ENCODE peak calls at places on chromosome 19, in six cellular contexts. One of them, this sample, is unnamed.

GRCh38 chr19:30512748-30513389 is 140.7 kb downstream of the ZNF536 start:
- DNase-seq in mesothelial cell of epicardium: no peak
- DNase-seq in LNCaP clone FGC: no peak
- DNase-seq in mucosa of descending colon: no peak
- DNase-seq in AG09319: no peak
- DNase-seq in HCT116: no peak
- DNase-seq in this sample: no peak

GRCh38 chr19:32976223-32976805 is 4.3 kb downstream of the FAAP24 start:
- DNase-seq in mucosa of descending colon: peak; percentile 93
- DNase-seq in HCT116: peak; percentile 47
- DNase-seq in LNCaP clone FGC: peak; percentile 49
- DNase-seq in AG09319: peak; percentile 25
- DNase-seq in mesothelial cell of epicardium: peak; percentile 73
- DNase-seq in this sample: peak; percentile 48

GRCh38 chr19:46579286-46579944 is 21.7 kb upstream of the CALM3 start:
- DNase-seq in mucosa of descending colon: no peak
- DNase-seq in HCT116: no peak
- DNase-seq in LNCaP clone FGC: no peak
- DNase-seq in AG09319: no peak
- DNase-seq in mesothelial cell of epicardium: no peak
- DNase-seq in this sample: no peak

GRCh38 chr19:41699968-41700323 is 8.5 kb upstream of the CEACAM5 start:
- DNase-seq in mesothelial cell of epicardium: no peak
- DNase-seq in HCT116: no peak
- DNase-seq in LNCaP clone FGC: no peak
- DNase-seq in AG09319: no peak
- DNase-seq in mucosa of descending colon: no peak
- DNase-seq in this sample: no peak

GRCh38 chr19:51589511-51589910 is 18.4 kb downstream of the ZNF175 start:
- DNase-seq in LNCaP clone FGC: no peak
- DNase-seq in AG09319: no peak
- DNase-seq in mesothelial cell of epicardium: no peak
- DNase-seq in mucosa of descending colon: no peak
- DNase-seq in HCT116: no peak
- DNase-seq in this sample: no peak

GRCh38 chr19:41265376-41266153 is 1.4 kb downstream of the HNRNPUL1 start:
- DNase-seq in LNCaP clone FGC: no peak
- DNase-seq in mucosa of descending colon: peak; percentile 23
- DNase-seq in mesothelial cell of epicardium: peak; percentile 42
- DNase-seq in HCT116: no peak
- DNase-seq in AG09319: no peak
- DNase-seq in this sample: no peak

GRCh38 chr19:40221858-40222619 is 3.9 kb upstream of the TTC9B start:
- DNase-seq in mucosa of descending colon: peak; percentile 79
- DNase-seq in LNCaP clone FGC: peak; percentile 82
- DNase-seq in HCT116: peak; percentile 95
- DNase-seq in AG09319: peak; percentile 73
- DNase-seq in mesothelial cell of epicardium: peak; percentile 71
- DNase-seq in this sample: peak; percentile 100

GRCh38 chr19:11321206-11322126 is 18.0 kb downstream of the RAB3D start:
- DNase-seq in LNCaP clone FGC: no peak
- DNase-seq in HCT116: no peak
- DNase-seq in mucosa of descending colon: no peak
- DNase-seq in mesothelial cell of epicardium: no peak
- DNase-seq in AG09319: no peak
- DNase-seq in this sample: no peak

GRCh38 chr19:46607441-46607841 is 6.3 kb downstream of the CALM3 start:
- DNase-seq in HCT116: no peak
- DNase-seq in AG09319: no peak
- DNase-seq in LNCaP clone FGC: no peak
- DNase-seq in mesothelial cell of epicardium: peak; percentile 16
- DNase-seq in mucosa of descending colon: no peak
- DNase-seq in this sample: no peak

GRCh38 chr19:58020985-58021384 is 12.8 kb upstream of the ZSCAN1 start:
- DNase-seq in mesothelial cell of epicardium: no peak
- DNase-seq in mucosa of descending colon: no peak
- DNase-seq in AG09319: no peak
- DNase-seq in HCT116: no peak
- DNase-seq in LNCaP clone FGC: no peak
- DNase-seq in this sample: no peak

GRCh38 chr19:50384685-50385535 is 763 bp downstream of the POLD1 start:
- DNase-seq in mucosa of descending colon: no peak
- DNase-seq in mesothelial cell of epicardium: no peak
- DNase-seq in LNCaP clone FGC: no peak
- DNase-seq in HCT116: no peak
- DNase-seq in AG09319: no peak
- DNase-seq in this sample: no peak

GRCh38 chr19:6811906-6812305 is 39.4 kb downstream of the VAV1 start:
- DNase-seq in HCT116: peak; percentile 79
- DNase-seq in mesothelial cell of epicardium: no peak
- DNase-seq in mucosa of descending colon: peak; percentile 22
- DNase-seq in LNCaP clone FGC: peak; percentile 36
- DNase-seq in AG09319: peak; percentile 16
- DNase-seq in this sample: no peak

GRCh38 chr19:3508771-3509535 is 2.8 kb downstream of the FZR1 start:
- DNase-seq in mesothelial cell of epicardium: no peak
- DNase-seq in AG09319: no peak
- DNase-seq in mucosa of descending colon: no peak
- DNase-seq in LNCaP clone FGC: no peak
- DNase-seq in HCT116: no peak
- DNase-seq in this sample: no peak

GRCh38 chr19:42655748-42656147 is 61.0 kb upstream of the CEACAM8 start:
- DNase-seq in mucosa of descending colon: no peak
- DNase-seq in AG09319: no peak
- DNase-seq in HCT116: no peak
- DNase-seq in LNCaP clone FGC: no peak
- DNase-seq in mesothelial cell of epicardium: no peak
- DNase-seq in this sample: no peak

GRCh38 chr19:29715695-29716581 is 877 bp upstream of the C19orf12 start:
- DNase-seq in LNCaP clone FGC: no peak
- DNase-seq in AG09319: no peak
- DNase-seq in mesothelial cell of epicardium: no peak
- DNase-seq in HCT116: no peak
- DNase-seq in mucosa of descending colon: peak; percentile 54
- DNase-seq in this sample: no peak

GRCh38 chr19:5451494-5451893 is 3.7 kb upstream of the ZNRF4 start:
- DNase-seq in AG09319: no peak
- DNase-seq in mucosa of descending colon: no peak
- DNase-seq in mesothelial cell of epicardium: no peak
- DNase-seq in LNCaP clone FGC: no peak
- DNase-seq in HCT116: no peak
- DNase-seq in this sample: no peak

GRCh38 chr19:5808120-5808816 is 3.4 kb downstream of the NRTN start:
- DNase-seq in HCT116: no peak
- DNase-seq in mesothelial cell of epicardium: no peak
- DNase-seq in AG09319: no peak
- DNase-seq in LNCaP clone FGC: no peak
- DNase-seq in mucosa of descending colon: no peak
- DNase-seq in this sample: no peak

GRCh38 chr19:47186337-47187022 is 44.5 kb downstream of the BBC3 start:
- DNase-seq in AG09319: no peak
- DNase-seq in HCT116: no peak
- DNase-seq in LNCaP clone FGC: no peak
- DNase-seq in mesothelial cell of epicardium: no peak
- DNase-seq in mucosa of descending colon: peak; percentile 33
- DNase-seq in this sample: no peak

GRCh38 chr19:55379161-55379560 is 2.5 kb downstream of the TMEM190 start:
- DNase-seq in mesothelial cell of epicardium: no peak
- DNase-seq in mucosa of descending colon: no peak
- DNase-seq in LNCaP clone FGC: no peak
- DNase-seq in HCT116: no peak
- DNase-seq in AG09319: no peak
- DNase-seq in this sample: no peak

GRCh38 chr19:44795398-44795987 is 13.4 kb upstream of the BCAM start:
- DNase-seq in mesothelial cell of epicardium: no peak
- DNase-seq in LNCaP clone FGC: no peak
- DNase-seq in HCT116: no peak
- DNase-seq in mucosa of descending colon: no peak
- DNase-seq in AG09319: no peak
- DNase-seq in this sample: no peak

GRCh38 chr19:58480481-58480830 is 4.3 kb downstream of the ZNF446 start:
- DNase-seq in HCT116: no peak
- DNase-seq in mucosa of descending colon: no peak
- DNase-seq in AG09319: no peak
- DNase-seq in LNCaP clone FGC: no peak
- DNase-seq in mesothelial cell of epicardium: no peak
- DNase-seq in this sample: no peak

GRCh38 chr19:55300821-55301458 is 17.1 kb downstream of the BRSK1 start:
- DNase-seq in AG09319: no peak
- DNase-seq in mucosa of descending colon: no peak
- DNase-seq in HCT116: no peak
- DNase-seq in mesothelial cell of epicardium: no peak
- DNase-seq in LNCaP clone FGC: no peak
- DNase-seq in this sample: no peak

GRCh38 chr19:32692727-32693061 is 1.1 kb downstream of the NUDT19 start:
- DNase-seq in LNCaP clone FGC: no peak
- DNase-seq in mucosa of descending colon: no peak
- DNase-seq in HCT116: no peak
- DNase-seq in AG09319: no peak
- DNase-seq in mesothelial cell of epicardium: no peak
- DNase-seq in this sample: no peak

GRCh38 chr19:57746580-57747471 is at the start of gene ZNF776:
- DNase-seq in mesothelial cell of epicardium: peak; percentile 73
- DNase-seq in LNCaP clone FGC: peak; percentile 82
- DNase-seq in mucosa of descending colon: peak; percentile 93
- DNase-seq in HCT116: peak; percentile 86
- DNase-seq in AG09319: peak; percentile 68
- DNase-seq in this sample: peak; percentile 88

GRCh38 chr19:40776966-40777794 is 867 bp upstream of the RAB4B start:
- DNase-seq in AG09319: peak; percentile 80
- DNase-seq in mesothelial cell of epicardium: peak; percentile 91
- DNase-seq in mucosa of descending colon: peak; percentile 97
- DNase-seq in HCT116: peak; percentile 85
- DNase-seq in LNCaP clone FGC: peak; percentile 40
- DNase-seq in this sample: peak; percentile 81

GRCh38 chr19:31478241-31478640 is 129.0 kb upstream of the TSHZ3 start:
- DNase-seq in LNCaP clone FGC: no peak
- DNase-seq in mucosa of descending colon: no peak
- DNase-seq in AG09319: no peak
- DNase-seq in HCT116: no peak
- DNase-seq in mesothelial cell of epicardium: no peak
- DNase-seq in this sample: no peak

GRCh38 chr19:45973564-45974338 is at the start of gene NOVA2:
- DNase-seq in HCT116: peak; percentile 69
- DNase-seq in LNCaP clone FGC: no peak
- DNase-seq in mesothelial cell of epicardium: peak; percentile 62
- DNase-seq in mucosa of descending colon: peak; percentile 32
- DNase-seq in AG09319: no peak
- DNase-seq in this sample: no peak

GRCh38 chr19:4369109-4369887 is 25.9 kb downstream of the MPND start:
- DNase-seq in HCT116: no peak
- DNase-seq in LNCaP clone FGC: no peak
- DNase-seq in mucosa of descending colon: peak; percentile 75
- DNase-seq in mesothelial cell of epicardium: no peak
- DNase-seq in AG09319: no peak
- DNase-seq in this sample: no peak

GRCh38 chr19:38899447-38900219 is at the start of the genes NFKBIB and SIRT2:
- DNase-seq in mesothelial cell of epicardium: peak; percentile 95
- DNase-seq in HCT116: peak; percentile 100
- DNase-seq in LNCaP clone FGC: peak; percentile 99
- DNase-seq in mucosa of descending colon: peak; percentile 100
- DNase-seq in AG09319: peak; percentile 97
- DNase-seq in this sample: peak; percentile 100
- TF ChIP-seq CTCF in mesothelial cell of epicardium: no peak
- TF ChIP-seq CTCF in HCT116: no peak
- TF ChIP-seq CTCF in LNCaP clone FGC: no peak
- TF ChIP-seq CTCF in mucosa of descending colon: no peak
- TF ChIP-seq CTCF in AG09319: no peak
- TF ChIP-seq CTCF in this sample: no peak

GRCh38 chr19:1422943-1423342 is 15.3 kb upstream of the RPS15 start:
- DNase-seq in mesothelial cell of epicardium: no peak
- DNase-seq in LNCaP clone FGC: no peak
- DNase-seq in mucosa of descending colon: no peak
- DNase-seq in AG09319: no peak
- DNase-seq in HCT116: no peak
- DNase-seq in this sample: no peak
- TF ChIP-seq CTCF in mesothelial cell of epicardium: no peak
- TF ChIP-seq CTCF in LNCaP clone FGC: no peak
- TF ChIP-seq CTCF in mucosa of descending colon: no peak
- TF ChIP-seq CTCF in AG09319: no peak
- TF ChIP-seq CTCF in HCT116: no peak
- TF ChIP-seq CTCF in this sample: no peak

DNA sequence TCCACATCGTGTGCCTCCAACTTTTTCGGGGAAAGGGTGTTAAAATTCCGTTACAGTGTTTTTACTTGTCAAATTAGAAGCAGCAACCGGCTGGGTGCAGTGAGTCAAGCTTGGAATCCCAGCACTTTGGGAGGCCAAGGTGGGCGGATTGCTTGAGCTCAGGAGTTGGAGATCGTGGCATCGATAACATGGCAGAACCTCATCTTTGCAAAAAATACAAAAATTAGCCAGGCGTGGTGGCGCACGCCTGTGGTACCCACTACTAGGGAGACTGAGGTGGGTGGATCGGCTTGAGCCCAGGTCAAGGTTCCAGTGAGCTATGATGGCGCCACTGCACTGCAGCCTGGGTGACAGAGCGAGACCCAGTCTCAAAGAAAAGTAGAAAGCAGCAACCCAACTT is 1.1 kb upstream of the SLC35E1 start:
- DNase-seq in AG09319: no peak
- DNase-seq in mucosa of descending colon: no peak
- DNase-seq in mesothelial cell of epicardium: no peak
- DNase-seq in HCT116: no peak
- DNase-seq in LNCaP clone FGC: no peak
- DNase-seq in this sample: no peak
- TF ChIP-seq CTCF in AG09319: no peak
- TF ChIP-seq CTCF in mucosa of descending colon: no peak
- TF ChIP-seq CTCF in mesothelial cell of epicardium: no peak
- TF ChIP-seq CTCF in HCT116: no peak
- TF ChIP-seq CTCF in LNCaP clone FGC: no peak
- TF ChIP-seq CTCF in this sample: no peak

GRCh38 chr19:2253106-2254051 is 2.8 kb downstream of the JSRP1 start:
- DNase-seq in LNCaP clone FGC: no peak
- DNase-seq in mucosa of descending colon: no peak
- DNase-seq in AG09319: no peak
- DNase-seq in HCT116: no peak
- DNase-seq in mesothelial cell of epicardium: no peak
- DNase-seq in this sample: no peak
- TF ChIP-seq CTCF in LNCaP clone FGC: no peak
- TF ChIP-seq CTCF in mucosa of descending colon: no peak
- TF ChIP-seq CTCF in AG09319: peak; percentile 16
- TF ChIP-seq CTCF in HCT116: peak; percentile 37
- TF ChIP-seq CTCF in mesothelial cell of epicardium: no peak
- TF ChIP-seq CTCF in this sample: no peak

GRCh38 chr19:18281082-18282020 is at the start of gene JUND:
- DNase-seq in mesothelial cell of epicardium: peak; percentile 99
- DNase-seq in mucosa of descending colon: peak; percentile 97
- DNase-seq in HCT116: peak; percentile 93
- DNase-seq in LNCaP clone FGC: peak; percentile 88
- DNase-seq in AG09319: peak; percentile 99
- DNase-seq in this sample: no peak
- TF ChIP-seq CTCF in mesothelial cell of epicardium: no peak
- TF ChIP-seq CTCF in mucosa of descending colon: no peak
- TF ChIP-seq CTCF in HCT116: no peak
- TF ChIP-seq CTCF in LNCaP clone FGC: peak; percentile 18
- TF ChIP-seq CTCF in AG09319: no peak
- TF ChIP-seq CTCF in this sample: no peak

GRCh38 chr19:35306473-35307246 is 14.7 kb downstream of the MAG start:
- DNase-seq in AG09319: no peak
- DNase-seq in mucosa of descending colon: no peak
- DNase-seq in mesothelial cell of epicardium: no peak
- DNase-seq in HCT116: no peak
- DNase-seq in LNCaP clone FGC: no peak
- DNase-seq in this sample: no peak
- TF ChIP-seq CTCF in AG09319: no peak
- TF ChIP-seq CTCF in mucosa of descending colon: no peak
- TF ChIP-seq CTCF in mesothelial cell of epicardium: no peak
- TF ChIP-seq CTCF in HCT116: peak; percentile 71
- TF ChIP-seq CTCF in LNCaP clone FGC: peak; percentile 15
- TF ChIP-seq CTCF in this sample: no peak

GRCh38 chr19:36256853-36257511 is 42.1 kb downstream of the ZNF146 start:
- DNase-seq in LNCaP clone FGC: no peak
- DNase-seq in AG09319: no peak
- DNase-seq in mesothelial cell of epicardium: no peak
- DNase-seq in HCT116: no peak
- DNase-seq in mucosa of descending colon: no peak
- DNase-seq in this sample: no peak
- TF ChIP-seq CTCF in LNCaP clone FGC: no peak
- TF ChIP-seq CTCF in AG09319: no peak
- TF ChIP-seq CTCF in mesothelial cell of epicardium: no peak
- TF ChIP-seq CTCF in HCT116: no peak
- TF ChIP-seq CTCF in mucosa of descending colon: no peak
- TF ChIP-seq CTCF in this sample: no peak

This sample was measured in Panc1.